ENCODE peak calls at places on chromosomes 7 and 10, in four cellular contexts. B is stomach, F is HepG2, A is ascending aorta. O is an unnamed sample.

GRCh38 chr7:94160719-94161435 is 156.7 kb upstream of the BET1 start:
- DNase-seq in B (no peak), F (no peak), A (no peak), O (no peak)

GRCh38 chr7:129889133-129889854 is 63.5 kb downstream of the UBE2H start:
- DNase-seq in A (no peak), F (peak), B (no peak), O (no peak)

GRCh38 chr10:97726636-97727178 is 10.2 kb upstream of the ZFYVE27 start:
- DNase-seq in B (no peak), A (no peak), F (peak), O (peak)

GRCh38 chr7:115009736-115010435 is 88.0 kb downstream of the MDFIC start:
- DNase-seq in A (no peak), B (no peak), F (no peak), O (peak)

GRCh38 chr10:77889277-77889903 is 37.2 kb downstream of the DLG5 start:
- DNase-seq in F (peak), B (peak), A (no peak), O (no peak)

GRCh38 chr10:99084161-99084560 is 151.5 kb downstream of the HPSE2 start:
- DNase-seq in A (no peak), B (no peak), F (no peak), O (no peak)

GRCh38 chr7:35985126-35985754 is 167.8 kb upstream of the EEPD1 start:
- DNase-seq in B (peak), F (peak), A (no peak), O (peak)

GRCh38 chr7:117019786-117020604 is 66.7 kb downstream of the ST7 start:
- DNase-seq in F (no peak), B (peak), A (peak), O (peak)

GRCh38 chr10:121281576-121281975 is 316.7 kb downstream of the FGFR2 start:
- DNase-seq in A (no peak), F (no peak), B (no peak), O (no peak)

GRCh38 chr7:36188266-36188665 is 35.2 kb downstream of the EEPD1 start:
- DNase-seq in F (no peak), A (no peak), B (no peak), O (no peak)

GRCh38 chr10:689433-690226 is at the start of gene DIP2C:
- DNase-seq in A (no peak), B (peak), F (peak), O (peak)

GRCh38 chr7:39314869-39315268 is 251.3 kb upstream of the YAE1 start:
- DNase-seq in F (no peak), B (no peak), A (no peak), O (no peak)

GRCh38 chr7:22001345-22002004 is 55.8 kb upstream of the CDCA7L start:
- DNase-seq in F (peak), A (no peak), B (no peak), O (peak)

GRCh38 chr7:135685306-135686084 is 23.2 kb downstream of the STMP1 start:
- DNase-seq in B (no peak), A (no peak), F (no peak), O (no peak)

GRCh38 chr10:34766256-34766580 is 48.9 kb downstream of the PARD3 start:
- DNase-seq in B (no peak), F (no peak), A (no peak), O (no peak)

GRCh38 chr10:78222096-78222790 is 188.6 kb downstream of the RPS24 start:
- DNase-seq in B (no peak), F (no peak), A (no peak), O (no peak)

GRCh38 chr10:42940487-42941157 is 136.2 kb upstream of the RET start:
- DNase-seq in F (no peak), A (no peak), B (no peak), O (no peak)

GRCh38 chr7:28417321-28417940 is 5.1 kb downstream of the CREB5 start:
- DNase-seq in F (no peak), B (no peak), A (no peak), O (no peak)

GRCh38 chr7:157612009-157612663 is 275.3 kb downstream of the DNAJB6 start:
- DNase-seq in F (no peak), B (no peak), A (no peak), O (no peak)

GRCh38 chr7:131034166-131034881 is 293.4 kb upstream of the MKLN1 start:
- DNase-seq in A (no peak), F (no peak), B (no peak), O (no peak)

GRCh38 chr10:69457771-69458237 is 6.5 kb downstream of the TSPAN15 start:
- DNase-seq in B (no peak), A (no peak), F (no peak), O (no peak)

GRCh38 chr10:4033341-4033896 is 248.4 kb upstream of the KLF6 start:
- DNase-seq in A (no peak), F (no peak), B (no peak), O (no peak)

GRCh38 chr7:114966156-114966555 is 44.3 kb downstream of the MDFIC start:
- DNase-seq in A (no peak), F (no peak), B (no peak), O (no peak)

GRCh38 chr7:3218561-3219225 is 82.4 kb upstream of the SDK1 start:
- DNase-seq in F (peak), A (no peak), B (no peak), O (no peak)

GRCh38 chr10:109866168-109866994 is 56.9 kb downstream of the XPNPEP1 start:
- DNase-seq in A (no peak), F (no peak), B (no peak), O (no peak)

GRCh38 chr7:21916176-21916575 is 29.5 kb downstream of the CDCA7L start:
- DNase-seq in F (no peak), B (no peak), A (no peak), O (no peak)

GRCh38 chr10:2968401-2968800 is 98.9 kb upstream of the PFKP start:
- DNase-seq in F (no peak), B (no peak), A (no peak), O (peak)

GRCh38 chr7:32947420-32947983 is 9.7 kb upstream of the FKBP9 start:
- DNase-seq in B (no peak), A (no peak), F (no peak), O (no peak)

GRCh38 chr7:32941181-32941995 is 15.9 kb upstream of the FKBP9 start:
- DNase-seq in F (peak), B (no peak), A (no peak), O (no peak)

GRCh38 chr7:32941996-32942782 is 15.1 kb upstream of the FKBP9 start:
- DNase-seq in B (peak), A (no peak), F (peak), O (no peak)

GRCh38 chr7:32943654-32944030 is 13.6 kb upstream of the FKBP9 start:
- DNase-seq in F (no peak), B (no peak), A (no peak), O (no peak)

GRCh38 chr7:32942783-32943653 is 14.2 kb upstream of the FKBP9 start:
- DNase-seq in A (peak), F (peak), B (peak), O (no peak)
- H3K4me3 ChIP-seq in A (peak), F (peak), B (peak), O (peak)

GRCh38 chr10:7287377-7287776 is 123.5 kb downstream of the SFMBT2 start:
- DNase-seq in A (no peak), B (no peak), F (no peak), O (no peak)
- TF ChIP-seq CTCF in A (no peak), B (no peak), F (no peak), O (no peak)

GRCh38 chr10:80077869-80078447 is 507 bp upstream of the TMEM254 start:
- DNase-seq in B (no peak), A (no peak), F (no peak), O (no peak)
- H3K4me3 ChIP-seq in B (peak), A (peak), F (peak), O (peak)

GRCh38 chr10:113618338-113618737 is 45.5 kb downstream of the NRAP start:
- DNase-seq in F (no peak), B (no peak), A (no peak), O (no peak)

GRCh38 chr10:113617086-113617485 is 46.8 kb downstream of the NRAP start:
- DNase-seq in A (no peak), F (no peak), B (no peak), O (no peak)

GRCh38 chr10:113614304-113614703 is 49.5 kb downstream of the NRAP start:
- DNase-seq in B (no peak), A (no peak), F (no peak), O (no peak)

GRCh38 chr10:113619401-113619800 is 44.4 kb downstream of the NRAP start:
- DNase-seq in A (no peak), B (no peak), F (no peak), O (no peak)

GRCh38 chr10:113616244-113617074 is 47.4 kb downstream of the NRAP start:
- DNase-seq in A (no peak), B (no peak), F (peak), O (no peak)
- TF ChIP-seq CTCF in A (no peak), B (no peak), F (peak), O (peak)

GRCh38 chr7:73678862-73679261 is 4.4 kb downstream of the DNAJC30 start:
- DNase-seq in B (no peak), F (peak), A (no peak), O (no peak)

GRCh38 chr7:73679709-73680108 is 3.5 kb downstream of the DNAJC30 start:
- DNase-seq in A (no peak), F (no peak), B (no peak), O (no peak)

GRCh38 chr7:73682745-73683055 is 553 bp downstream of the DNAJC30 start:
- DNase-seq in A (no peak), B (no peak), F (no peak), O (no peak)

GRCh38 chr7:73680501-73680900 is 2.8 kb downstream of the DNAJC30 start:
- DNase-seq in B (no peak), F (no peak), A (no peak), O (no peak)

DNA sequence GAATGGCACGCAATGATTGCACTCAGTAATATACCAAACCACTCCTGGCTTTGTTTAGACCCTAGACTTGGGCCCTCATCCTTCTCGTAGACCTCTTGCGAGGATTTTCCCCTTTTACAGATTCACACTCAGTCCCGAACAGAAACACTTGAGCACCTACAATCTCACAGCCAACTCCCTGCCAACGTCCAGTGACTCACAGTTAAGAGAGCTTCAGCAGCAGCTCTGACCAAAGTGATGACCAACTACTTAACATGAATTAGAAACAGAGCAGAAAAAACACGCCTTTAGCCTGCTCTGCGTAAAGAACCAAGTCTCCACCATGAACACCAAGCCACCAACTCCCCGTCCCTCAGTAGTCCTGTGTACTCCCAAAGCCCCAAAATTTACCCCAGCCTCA is 2.2 kb downstream of the DNAJC30 start:
- DNase-seq in B (no peak), A (no peak), F (no peak), O (peak)
- H3K4me3 ChIP-seq in B (no peak), A (no peak), F (peak), O (no peak)

DNA sequence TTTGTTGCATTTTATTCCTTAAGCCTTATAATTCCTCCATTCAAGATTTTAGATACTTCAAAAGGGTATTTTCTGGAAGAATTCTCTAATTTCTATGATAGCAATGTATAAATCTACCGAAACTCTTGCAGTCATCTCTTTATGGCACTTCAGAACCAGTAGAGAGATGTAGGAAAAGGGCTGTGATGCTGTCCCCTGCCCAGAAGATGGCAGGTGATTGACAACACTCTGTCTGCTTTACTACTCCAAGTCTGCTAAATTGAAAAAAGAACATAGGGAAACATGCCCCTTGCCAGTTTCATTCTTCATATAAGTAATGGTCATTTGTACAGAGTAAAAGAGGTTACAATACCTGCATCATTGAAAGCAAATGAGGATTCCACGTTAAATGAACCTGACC is 5.1 kb downstream of the TCTN3 start:
- DNase-seq in F (no peak), A (no peak), B (no peak), O (no peak)
- TF ChIP-seq CTCF in F (no peak), A (no peak), B (no peak), O (no peak)

DNA sequence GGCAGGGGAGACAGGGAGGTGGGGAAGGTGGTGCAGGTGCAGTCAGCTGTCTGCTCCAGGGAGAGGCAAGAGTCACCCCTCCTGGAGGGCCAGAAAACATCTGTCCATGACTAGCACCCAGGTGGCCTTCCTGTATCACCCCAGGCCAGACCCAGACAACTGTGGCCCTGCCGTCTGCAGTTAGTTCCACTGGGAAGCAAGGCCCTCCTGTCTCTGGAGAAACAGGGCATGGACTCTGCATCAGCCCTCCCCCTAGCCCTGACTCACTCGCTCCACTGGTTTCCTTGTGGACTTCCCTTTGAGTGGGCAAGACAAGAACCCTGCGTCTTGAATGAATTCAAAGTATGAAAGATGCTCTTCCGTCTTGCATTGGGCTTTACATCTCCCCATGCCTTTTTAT is 12.6 kb downstream of the TBATA start:
- DNase-seq in B (peak), F (no peak), A (no peak), O (no peak)
- H3K4me3 ChIP-seq in B (no peak), F (no peak), A (no peak), O (no peak)

GRCh38 chr10:21260060-21260792 is 265.3 kb downstream of the SKIDA1 start:
- DNase-seq in B (no peak), A (no peak), F (no peak), O (no peak)
- TF ChIP-seq CTCF in B (no peak), A (no peak), F (no peak), O (no peak)

GRCh38 chr7:66629659-66630058 is 978 bp downstream of the KCTD7 start:
- DNase-seq in B (no peak), F (no peak), A (no peak), O (no peak)

GRCh38 chr7:66629222-66629658 is 559 bp downstream of the KCTD7 start:
- DNase-seq in A (no peak), F (no peak), B (peak), O (no peak)

GRCh38 chr7:66630529-66630928 is 1.8 kb downstream of the KCTD7 start:
- DNase-seq in B (no peak), F (no peak), A (no peak), O (no peak)

GRCh38 chr7:66628361-66629221 is at the start of gene KCTD7:
- DNase-seq in A (peak), F (peak), B (peak), O (peak)

GRCh38 chr7:66631471-66631870 is 2.8 kb downstream of the KCTD7 start:
- DNase-seq in B (no peak), F (no peak), A (no peak), O (no peak)
- H3K4me3 ChIP-seq in B (no peak), F (no peak), A (no peak), O (no peak)

DNA sequence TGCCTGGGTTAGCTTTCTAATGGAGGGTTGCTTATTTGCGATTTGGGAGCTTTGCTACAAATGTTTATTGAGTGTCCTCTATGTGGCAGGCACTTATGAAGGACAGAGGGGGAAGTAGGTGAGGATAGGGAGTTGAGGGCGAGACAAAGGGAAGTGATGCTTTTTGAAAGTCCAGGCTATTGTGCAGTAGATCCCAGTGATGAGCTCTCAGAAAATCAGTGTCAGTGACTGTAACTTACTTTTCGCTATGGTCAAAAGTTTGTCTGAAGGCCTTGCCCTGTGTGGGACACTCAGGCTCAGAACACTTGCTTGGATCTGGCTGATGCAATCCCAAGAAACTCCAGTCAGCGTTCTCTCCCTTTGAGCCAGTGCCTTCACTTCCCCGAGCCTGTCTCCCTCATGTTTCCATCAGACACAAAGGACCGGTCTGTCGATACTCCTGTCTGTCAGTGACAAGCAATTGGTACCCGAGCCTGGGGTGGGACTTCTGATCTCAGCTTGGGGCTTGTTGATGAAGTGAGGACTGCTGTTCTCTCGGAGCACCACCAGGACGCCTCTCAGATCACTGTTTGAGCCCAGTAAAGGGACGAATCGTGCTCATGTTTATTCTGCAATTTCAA is 63.1 kb upstream of the SORCS3 start:
- DNase-seq in B (no peak), A (no peak), F (no peak), O (no peak)
- TF ChIP-seq CTCF in B (no peak), A (no peak), F (no peak), O (no peak)

O was measured in astrocyte of the cerebellum.